ENCODE peak calls at places on chromosomes 13 and 19, in seven cellular contexts. One of them, this sample, is unnamed.

GRCh38 chr19:44689290-44690130 is 9.4 kb upstream of the CEACAM16 start:
- DNase-seq in tibial nerve: peak
- DNase-seq in ovary: peak
- DNase-seq in esophagus squamous epithelium: no peak
- DNase-seq in adrenal gland: peak
- DNase-seq in transverse colon: peak
- DNase-seq in IMR-90: peak
- DNase-seq in this sample: peak

GRCh38 chr13:110341445-110342247 is 34.6 kb downstream of the COL4A2 start:
- DNase-seq in tibial nerve: no peak
- DNase-seq in transverse colon: no peak
- DNase-seq in esophagus squamous epithelium: no peak
- DNase-seq in ovary: peak
- DNase-seq in IMR-90: peak
- DNase-seq in adrenal gland: no peak
- DNase-seq in this sample: no peak

GRCh38 chr13:35764359-35765015 is 288.0 kb upstream of the MAB21L1 start:
- DNase-seq in adrenal gland: no peak
- DNase-seq in transverse colon: no peak
- DNase-seq in esophagus squamous epithelium: no peak
- DNase-seq in IMR-90: no peak
- DNase-seq in ovary: no peak
- DNase-seq in tibial nerve: no peak
- DNase-seq in this sample: no peak

GRCh38 chr19:47613165-47614146 is 4.5 kb downstream of the BICRA start:
- DNase-seq in ovary: peak
- DNase-seq in adrenal gland: no peak
- DNase-seq in esophagus squamous epithelium: no peak
- DNase-seq in transverse colon: no peak
- DNase-seq in tibial nerve: no peak
- DNase-seq in IMR-90: peak
- DNase-seq in this sample: peak

GRCh38 chr13:29496241-29496712 is 99.2 kb downstream of the SLC7A1 start:
- DNase-seq in tibial nerve: no peak
- DNase-seq in transverse colon: no peak
- DNase-seq in ovary: peak
- DNase-seq in esophagus squamous epithelium: no peak
- DNase-seq in adrenal gland: no peak
- DNase-seq in IMR-90: no peak
- DNase-seq in this sample: no peak

GRCh38 chr13:73618275-73618865 is 515.8 kb downstream of the KLF12 start:
- DNase-seq in IMR-90: no peak
- DNase-seq in transverse colon: peak
- DNase-seq in ovary: no peak
- DNase-seq in tibial nerve: no peak
- DNase-seq in adrenal gland: no peak
- DNase-seq in esophagus squamous epithelium: no peak
- DNase-seq in this sample: no peak

GRCh38 chr13:21014666-21015170 is 46.7 kb downstream of the LATS2 start:
- DNase-seq in adrenal gland: peak
- DNase-seq in tibial nerve: no peak
- DNase-seq in ovary: peak
- DNase-seq in transverse colon: no peak
- DNase-seq in esophagus squamous epithelium: no peak
- DNase-seq in IMR-90: peak
- DNase-seq in this sample: peak

GRCh38 chr19:45161715-45162463 is 1.1 kb upstream of the NKPD1 start:
- DNase-seq in ovary: peak
- DNase-seq in adrenal gland: no peak
- DNase-seq in tibial nerve: no peak
- DNase-seq in IMR-90: peak
- DNase-seq in esophagus squamous epithelium: no peak
- DNase-seq in transverse colon: no peak
- DNase-seq in this sample: no peak

GRCh38 chr13:84243340-84243739 is 361.1 kb upstream of the SLITRK1 start:
- DNase-seq in ovary: no peak
- DNase-seq in tibial nerve: no peak
- DNase-seq in transverse colon: no peak
- DNase-seq in IMR-90: no peak
- DNase-seq in esophagus squamous epithelium: no peak
- DNase-seq in adrenal gland: no peak
- DNase-seq in this sample: no peak

GRCh38 chr13:72104656-72105180 is 237.7 kb upstream of the DACH1 start:
- DNase-seq in tibial nerve: no peak
- DNase-seq in esophagus squamous epithelium: no peak
- DNase-seq in IMR-90: no peak
- DNase-seq in transverse colon: no peak
- DNase-seq in ovary: no peak
- DNase-seq in adrenal gland: no peak
- DNase-seq in this sample: no peak

GRCh38 chr19:18373892-18374629 is 11.9 kb upstream of the GDF15 start:
- DNase-seq in transverse colon: peak
- DNase-seq in adrenal gland: peak
- DNase-seq in IMR-90: peak
- DNase-seq in ovary: peak
- DNase-seq in esophagus squamous epithelium: peak
- DNase-seq in tibial nerve: peak
- DNase-seq in this sample: peak

GRCh38 chr13:50079278-50080157 is 64.3 kb downstream of the KCNRG start:
- DNase-seq in esophagus squamous epithelium: no peak
- DNase-seq in ovary: no peak
- DNase-seq in transverse colon: no peak
- DNase-seq in IMR-90: no peak
- DNase-seq in tibial nerve: no peak
- DNase-seq in adrenal gland: no peak
- DNase-seq in this sample: no peak

GRCh38 chr19:51107406-51108065 is 673 bp downstream of the CTU1 start:
- DNase-seq in esophagus squamous epithelium: no peak
- DNase-seq in IMR-90: peak
- DNase-seq in transverse colon: no peak
- DNase-seq in ovary: no peak
- DNase-seq in adrenal gland: no peak
- DNase-seq in tibial nerve: peak
- DNase-seq in this sample: no peak
- H3K27ac ChIP-seq in esophagus squamous epithelium: peak
- H3K27ac ChIP-seq in IMR-90: peak
- H3K27ac ChIP-seq in transverse colon: peak
- H3K27ac ChIP-seq in ovary: no peak
- H3K27ac ChIP-seq in adrenal gland: peak
- H3K27ac ChIP-seq in tibial nerve: peak
- H3K27ac ChIP-seq in this sample: no peak

GRCh38 chr19:27691991-27692390 is 1521.0 kb downstream of the UQCRFS1 start:
- DNase-seq in IMR-90: no peak
- DNase-seq in transverse colon: no peak
- DNase-seq in ovary: no peak
- DNase-seq in adrenal gland: no peak
- DNase-seq in esophagus squamous epithelium: no peak
- DNase-seq in tibial nerve: no peak
- DNase-seq in this sample: no peak
- TF ChIP-seq POLR2A in IMR-90: no peak
- TF ChIP-seq POLR2A in transverse colon: no peak
- TF ChIP-seq POLR2A in ovary: no peak
- TF ChIP-seq POLR2A in adrenal gland: no peak
- TF ChIP-seq POLR2A in esophagus squamous epithelium: no peak
- TF ChIP-seq POLR2A in tibial nerve: no peak
- TF ChIP-seq POLR2A in this sample: no peak

DNA sequence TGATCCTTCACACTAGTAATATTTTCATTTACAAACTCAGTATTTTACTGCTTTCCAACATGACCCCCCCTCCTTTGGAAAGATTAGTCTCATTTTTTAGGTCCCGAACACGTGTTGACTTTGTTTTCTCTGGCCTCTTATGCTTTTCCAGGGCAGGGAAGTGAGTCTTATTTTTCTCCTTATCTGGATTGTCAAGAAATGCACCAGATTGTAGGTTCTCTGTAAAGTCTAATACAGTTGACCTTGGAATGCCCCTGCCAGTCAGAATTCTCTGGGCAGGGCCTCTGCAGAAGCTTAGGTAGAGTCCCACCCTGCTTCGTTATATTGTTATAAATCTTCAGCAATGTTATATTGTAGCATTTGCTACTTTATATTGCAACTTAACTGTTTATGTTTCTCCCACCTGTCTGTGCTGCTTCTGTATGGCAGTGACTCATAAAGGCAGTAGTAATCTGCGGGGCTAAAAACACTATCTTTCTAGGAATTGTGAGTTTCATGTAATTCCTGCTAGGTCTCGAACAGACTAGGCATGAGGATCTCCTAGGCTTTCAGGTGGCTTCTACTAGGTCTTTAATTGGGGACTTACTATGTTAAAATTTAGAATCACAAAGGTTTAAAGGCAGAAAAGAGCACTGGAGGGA is 2.0 kb downstream of the TDRD3 start:
- DNase-seq in IMR-90: peak
- DNase-seq in tibial nerve: no peak
- DNase-seq in adrenal gland: no peak
- DNase-seq in ovary: no peak
- DNase-seq in transverse colon: peak
- DNase-seq in esophagus squamous epithelium: no peak
- DNase-seq in this sample: no peak
- H3K27ac ChIP-seq in IMR-90: no peak
- H3K27ac ChIP-seq in tibial nerve: peak
- H3K27ac ChIP-seq in adrenal gland: peak
- H3K27ac ChIP-seq in ovary: peak
- H3K27ac ChIP-seq in transverse colon: peak
- H3K27ac ChIP-seq in esophagus squamous epithelium: peak
- H3K27ac ChIP-seq in this sample: peak

GRCh38 chr19:10211691-10212090 is 16.9 kb upstream of the DNMT1 start:
- DNase-seq in esophagus squamous epithelium: no peak
- DNase-seq in adrenal gland: no peak
- DNase-seq in IMR-90: no peak
- DNase-seq in transverse colon: no peak
- DNase-seq in tibial nerve: no peak
- DNase-seq in ovary: no peak
- DNase-seq in this sample: no peak
- TF ChIP-seq POLR2A in esophagus squamous epithelium: no peak
- TF ChIP-seq POLR2A in adrenal gland: no peak
- TF ChIP-seq POLR2A in IMR-90: no peak
- TF ChIP-seq POLR2A in transverse colon: no peak
- TF ChIP-seq POLR2A in tibial nerve: no peak
- TF ChIP-seq POLR2A in ovary: no peak
- TF ChIP-seq POLR2A in this sample: no peak

GRCh38 chr19:29947871-29948270 is 5.8 kb downstream of the URI1 start:
- DNase-seq in IMR-90: no peak
- DNase-seq in ovary: no peak
- DNase-seq in esophagus squamous epithelium: no peak
- DNase-seq in tibial nerve: no peak
- DNase-seq in transverse colon: no peak
- DNase-seq in adrenal gland: no peak
- DNase-seq in this sample: no peak
- H3K27ac ChIP-seq in IMR-90: no peak
- H3K27ac ChIP-seq in ovary: no peak
- H3K27ac ChIP-seq in esophagus squamous epithelium: no peak
- H3K27ac ChIP-seq in tibial nerve: no peak
- H3K27ac ChIP-seq in transverse colon: no peak
- H3K27ac ChIP-seq in adrenal gland: peak
- H3K27ac ChIP-seq in this sample: no peak

GRCh38 chr13:24076636-24077035 is 83.9 kb upstream of the SPATA13 start:
- DNase-seq in tibial nerve: no peak
- DNase-seq in ovary: no peak
- DNase-seq in transverse colon: no peak
- DNase-seq in IMR-90: no peak
- DNase-seq in esophagus squamous epithelium: no peak
- DNase-seq in adrenal gland: no peak
- DNase-seq in this sample: no peak

GRCh38 chr13:24075137-24075975 is 85.2 kb upstream of the SPATA13 start:
- DNase-seq in ovary: no peak
- DNase-seq in transverse colon: no peak
- DNase-seq in adrenal gland: no peak
- DNase-seq in IMR-90: no peak
- DNase-seq in tibial nerve: no peak
- DNase-seq in esophagus squamous epithelium: no peak
- DNase-seq in this sample: no peak

GRCh38 chr13:24076124-24076523 is 84.4 kb upstream of the SPATA13 start:
- DNase-seq in transverse colon: peak
- DNase-seq in tibial nerve: no peak
- DNase-seq in esophagus squamous epithelium: no peak
- DNase-seq in adrenal gland: no peak
- DNase-seq in ovary: no peak
- DNase-seq in IMR-90: no peak
- DNase-seq in this sample: no peak

GRCh38 chr13:24073657-24074056 is 86.9 kb upstream of the SPATA13 start:
- DNase-seq in adrenal gland: no peak
- DNase-seq in tibial nerve: no peak
- DNase-seq in esophagus squamous epithelium: no peak
- DNase-seq in ovary: no peak
- DNase-seq in transverse colon: no peak
- DNase-seq in IMR-90: no peak
- DNase-seq in this sample: no peak

GRCh38 chr13:24074687-24075086 is 85.8 kb upstream of the SPATA13 start:
- DNase-seq in esophagus squamous epithelium: no peak
- DNase-seq in IMR-90: no peak
- DNase-seq in adrenal gland: no peak
- DNase-seq in tibial nerve: no peak
- DNase-seq in transverse colon: no peak
- DNase-seq in ovary: no peak
- DNase-seq in this sample: no peak
- TF ChIP-seq POLR2A in esophagus squamous epithelium: no peak
- TF ChIP-seq POLR2A in IMR-90: no peak
- TF ChIP-seq POLR2A in adrenal gland: no peak
- TF ChIP-seq POLR2A in tibial nerve: no peak
- TF ChIP-seq POLR2A in transverse colon: no peak
- TF ChIP-seq POLR2A in ovary: no peak
- TF ChIP-seq POLR2A in this sample: no peak

DNA sequence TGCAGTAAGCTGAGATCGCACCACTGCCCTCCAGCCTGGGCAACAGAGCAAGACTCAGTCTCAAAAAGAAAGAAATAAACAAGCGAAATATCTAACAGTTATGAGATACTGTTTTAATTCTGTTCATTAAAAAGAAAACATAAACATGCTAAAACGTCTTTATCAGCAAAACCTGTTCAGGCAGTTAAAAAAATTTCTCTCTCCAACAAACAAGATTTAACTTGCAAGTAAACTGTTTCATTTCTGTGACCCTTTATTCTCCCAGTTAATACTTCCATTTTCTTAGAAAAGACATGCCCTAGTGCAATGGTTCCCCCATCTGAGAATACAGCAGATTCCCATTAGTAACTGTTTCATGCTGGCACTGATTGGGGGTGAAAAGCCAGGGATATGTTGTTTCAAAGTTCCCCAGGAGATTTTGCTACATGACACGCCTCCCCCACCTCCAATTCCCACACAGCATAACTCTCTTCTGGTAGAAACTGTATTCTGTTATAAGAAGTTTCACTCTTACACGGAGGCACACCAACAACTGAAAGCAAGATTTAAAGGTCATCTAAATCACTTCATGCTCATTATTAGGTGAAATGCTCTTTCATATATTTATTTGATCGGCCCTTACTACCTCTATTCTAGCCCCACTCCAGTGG is 24.4 kb downstream of the ELF1 start:
- DNase-seq in ovary: no peak
- DNase-seq in tibial nerve: no peak
- DNase-seq in adrenal gland: no peak
- DNase-seq in IMR-90: no peak
- DNase-seq in transverse colon: no peak
- DNase-seq in esophagus squamous epithelium: no peak
- DNase-seq in this sample: peak
- H3K27ac ChIP-seq in ovary: no peak
- H3K27ac ChIP-seq in tibial nerve: no peak
- H3K27ac ChIP-seq in adrenal gland: no peak
- H3K27ac ChIP-seq in IMR-90: no peak
- H3K27ac ChIP-seq in transverse colon: peak
- H3K27ac ChIP-seq in esophagus squamous epithelium: peak
- H3K27ac ChIP-seq in this sample: peak

GRCh38 chr19:1260749-1261511 is 8.2 kb upstream of the CIRBP start:
- DNase-seq in adrenal gland: peak
- DNase-seq in IMR-90: peak
- DNase-seq in tibial nerve: peak
- DNase-seq in ovary: peak
- DNase-seq in transverse colon: peak
- DNase-seq in esophagus squamous epithelium: peak
- DNase-seq in this sample: peak
- TF ChIP-seq POLR2A in adrenal gland: peak
- TF ChIP-seq POLR2A in IMR-90: peak
- TF ChIP-seq POLR2A in tibial nerve: peak
- TF ChIP-seq POLR2A in ovary: peak
- TF ChIP-seq POLR2A in transverse colon: peak
- TF ChIP-seq POLR2A in esophagus squamous epithelium: peak
- TF ChIP-seq POLR2A in this sample: peak